ENCODE peak calls at places on chromosomes 5 and 9, in seven cellular contexts. One of them, this sample, is unnamed.

GRCh38 chr9:21350787-21351186 is at the start of gene IFNA6:
- DNase-seq in activated T-helper 1 cell treated with anti-CD3 and anti-CD28 coated beads, Interleukin-2, amount 50 U/mL, for 16 hours: no peak
- DNase-seq in aorta: no peak
- DNase-seq in EL: no peak
- DNase-seq in pancreas: no peak
- DNase-seq in Calu3: no peak
- DNase-seq in Jurkat, Clone E6-1: no peak
- DNase-seq in this sample: no peak

GRCh38 chr9:84667571-84668203 is 1.8 kb upstream of the NTRK2 start:
- DNase-seq in activated T-helper 1 cell treated with anti-CD3 and anti-CD28 coated beads, Interleukin-2, amount 50 U/mL, for 16 hours: no peak
- DNase-seq in pancreas: no peak
- DNase-seq in EL: peak
- DNase-seq in Jurkat, Clone E6-1: peak
- DNase-seq in aorta: no peak
- DNase-seq in Calu3: peak
- DNase-seq in this sample: peak

GRCh38 chr5:73311291-73312110 is 137.1 kb downstream of the FOXD1 start:
- DNase-seq in EL: peak
- DNase-seq in Calu3: peak
- DNase-seq in aorta: peak
- DNase-seq in pancreas: no peak
- DNase-seq in Jurkat, Clone E6-1: no peak
- DNase-seq in activated T-helper 1 cell treated with anti-CD3 and anti-CD28 coated beads, Interleukin-2, amount 50 U/mL, for 16 hours: no peak
- DNase-seq in this sample: no peak

GRCh38 chr5:172106511-172107356 is 81.3 kb downstream of the STK10 start:
- DNase-seq in Calu3: peak
- DNase-seq in Jurkat, Clone E6-1: no peak
- DNase-seq in EL: peak
- DNase-seq in activated T-helper 1 cell treated with anti-CD3 and anti-CD28 coated beads, Interleukin-2, amount 50 U/mL, for 16 hours: peak
- DNase-seq in pancreas: no peak
- DNase-seq in aorta: no peak
- DNase-seq in this sample: peak

GRCh38 chr9:2765250-2765880 is 48.1 kb downstream of the KCNV2 start:
- DNase-seq in pancreas: no peak
- DNase-seq in activated T-helper 1 cell treated with anti-CD3 and anti-CD28 coated beads, Interleukin-2, amount 50 U/mL, for 16 hours: no peak
- DNase-seq in aorta: no peak
- DNase-seq in Jurkat, Clone E6-1: peak
- DNase-seq in Calu3: peak
- DNase-seq in EL: no peak
- DNase-seq in this sample: no peak

GRCh38 chr9:17398351-17398750 is 180.5 kb upstream of the SH3GL2 start:
- DNase-seq in Jurkat, Clone E6-1: no peak
- DNase-seq in EL: no peak
- DNase-seq in activated T-helper 1 cell treated with anti-CD3 and anti-CD28 coated beads, Interleukin-2, amount 50 U/mL, for 16 hours: no peak
- DNase-seq in pancreas: no peak
- DNase-seq in Calu3: no peak
- DNase-seq in aorta: no peak
- DNase-seq in this sample: no peak

GRCh38 chr5:170523830-170524229 is 20.0 kb downstream of the KCNIP1 start:
- DNase-seq in Calu3: no peak
- DNase-seq in EL: no peak
- DNase-seq in activated T-helper 1 cell treated with anti-CD3 and anti-CD28 coated beads, Interleukin-2, amount 50 U/mL, for 16 hours: no peak
- DNase-seq in Jurkat, Clone E6-1: no peak
- DNase-seq in pancreas: peak
- DNase-seq in aorta: no peak
- DNase-seq in this sample: no peak

GRCh38 chr5:108417166-108417670 is 35.3 kb upstream of the FBXL17 start:
- DNase-seq in EL: no peak
- DNase-seq in activated T-helper 1 cell treated with anti-CD3 and anti-CD28 coated beads, Interleukin-2, amount 50 U/mL, for 16 hours: no peak
- DNase-seq in pancreas: no peak
- DNase-seq in Calu3: no peak
- DNase-seq in Jurkat, Clone E6-1: no peak
- DNase-seq in aorta: no peak
- DNase-seq in this sample: no peak

GRCh38 chr9:127360205-127360604 is 36.8 kb upstream of the SLC2A8 start:
- DNase-seq in activated T-helper 1 cell treated with anti-CD3 and anti-CD28 coated beads, Interleukin-2, amount 50 U/mL, for 16 hours: no peak
- DNase-seq in EL: no peak
- DNase-seq in pancreas: no peak
- DNase-seq in Jurkat, Clone E6-1: no peak
- DNase-seq in aorta: no peak
- DNase-seq in Calu3: no peak
- DNase-seq in this sample: no peak

GRCh38 chr5:149853019-149853648 is 91.5 kb downstream of the PDE6A start:
- DNase-seq in aorta: peak
- DNase-seq in Jurkat, Clone E6-1: no peak
- DNase-seq in EL: peak
- DNase-seq in Calu3: peak
- DNase-seq in pancreas: no peak
- DNase-seq in activated T-helper 1 cell treated with anti-CD3 and anti-CD28 coated beads, Interleukin-2, amount 50 U/mL, for 16 hours: no peak
- DNase-seq in this sample: peak

This sample was measured in A549.